ENCODE peak calls at places on chromosomes 4 and X, in five cellular contexts. L, T, B, Q and J are unnamed samples.

GRCh38 chrX:75278991-75279390 is 5.1 kb downstream of the UPRT start:
- DNase-seq in B (no peak), T (no peak), Q (no peak), L (no peak), J (no peak)

GRCh38 chrX:100587846-100588245 is 3.1 kb downstream of the TNMD start:
- DNase-seq in L (no peak), T (no peak), Q (no peak), B (no peak), J (no peak)

GRCh38 chr4:149999485-150000074 is 78.7 kb upstream of the DCLK2 start:
- DNase-seq in L (no peak), T (peak), Q (peak), B (peak), J (no peak)

GRCh38 chrX:137313627-137314026 is 252.3 kb upstream of the ZIC3 start:
- DNase-seq in Q (no peak), B (no peak), T (no peak), L (no peak), J (peak)

GRCh38 chrX:139967300-139967699 is 2.0 kb upstream of the CXorf66 start:
- DNase-seq in Q (no peak), T (no peak), B (peak), L (no peak), J (no peak)

GRCh38 chr4:79673898-79674297 is 265.9 kb upstream of the GK2 start:
- DNase-seq in L (no peak), Q (no peak), T (no peak), B (no peak), J (no peak)

GRCh38 chr4:72846280-72847111 is 223.0 kb downstream of the COX18 start:
- DNase-seq in Q (no peak), L (peak), T (no peak), B (peak), J (no peak)

GRCh38 chr4:72899214-72899613 is 170.3 kb downstream of the COX18 start:
- DNase-seq in T (no peak), L (no peak), Q (no peak), B (no peak), J (no peak)

GRCh38 chr4:186712690-186713089 is 11.0 kb downstream of the FAT1 start:
- DNase-seq in L (no peak), B (no peak), Q (no peak), T (no peak), J (no peak)

DNA sequence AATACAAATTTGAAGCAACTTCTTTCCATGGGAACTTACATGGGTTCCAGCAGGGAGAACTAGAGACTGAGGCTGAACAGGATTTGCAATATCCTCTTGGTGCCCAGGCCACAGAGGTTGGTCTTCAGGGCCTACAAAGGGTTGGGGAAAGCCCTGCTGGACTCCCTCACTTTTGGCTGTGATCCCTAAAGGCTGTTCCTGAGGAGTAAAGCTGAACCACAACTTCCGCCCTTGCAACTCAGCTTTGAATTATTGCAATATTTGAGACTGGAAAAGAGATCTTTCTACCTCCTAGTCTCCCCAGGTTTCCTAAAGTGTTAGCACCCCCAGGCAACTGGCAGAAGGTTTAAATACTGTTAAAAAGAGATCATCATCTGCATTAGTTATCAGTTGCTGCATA is 26.9 kb downstream of the DCHS2 start:
- DNase-seq in L (no peak), B (no peak), Q (no peak), T (no peak), J (no peak)
- TF ChIP-seq CTCF in L (no peak), B (no peak), Q (no peak), T (no peak), J (no peak)

GRCh38 chr4:7705602-7706001 is 234.1 kb downstream of the AFAP1 start:
- DNase-seq in Q (no peak), B (no peak), L (no peak), T (no peak), J (no peak)

GRCh38 chr4:7703669-7704068 is 236.0 kb downstream of the AFAP1 start:
- DNase-seq in B (peak), T (no peak), L (no peak), Q (no peak), J (no peak)

GRCh38 chr4:7704625-7705024 is 235.0 kb downstream of the AFAP1 start:
- DNase-seq in Q (no peak), L (no peak), T (no peak), B (no peak), J (no peak)

GRCh38 chr4:7704091-7704490 is 235.6 kb downstream of the AFAP1 start:
- DNase-seq in B (no peak), Q (no peak), T (no peak), L (no peak), J (no peak)

GRCh38 chr4:7705062-7705461 is 234.6 kb downstream of the AFAP1 start:
- DNase-seq in L (no peak), T (no peak), Q (no peak), B (no peak), J (no peak)
- TF ChIP-seq CTCF in L (no peak), T (no peak), Q (no peak), B (no peak), J (no peak)

GRCh38 chr4:22970665-22971064 is 277.9 kb downstream of the GBA3 start:
- DNase-seq in T (no peak), L (no peak), B (no peak), Q (no peak), J (no peak)
- TF ChIP-seq CTCF in T (no peak), L (no peak), B (no peak), Q (peak), J (no peak)

DNA sequence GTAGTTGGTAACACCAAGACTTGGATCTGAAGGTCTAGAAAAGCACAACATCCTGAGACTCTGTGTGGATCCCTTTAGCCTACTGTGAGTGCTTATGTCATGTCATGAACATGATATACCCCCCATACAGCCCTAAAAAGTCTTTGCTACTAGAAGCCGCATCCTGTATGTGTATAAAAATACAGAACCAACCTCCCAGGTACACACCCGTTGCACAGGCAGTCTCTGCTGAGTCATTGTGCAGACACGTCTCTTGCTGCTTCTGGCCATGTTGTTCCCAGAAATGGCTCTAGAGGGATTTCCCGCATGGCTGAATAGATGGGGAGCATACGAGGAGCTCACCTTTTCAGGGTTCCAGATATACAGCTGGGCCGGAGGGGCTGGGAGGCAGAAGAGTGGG is 93.3 kb downstream of the MAMLD1 start:
- DNase-seq in Q (no peak), L (no peak), B (peak), T (no peak), J (no peak)
- TF ChIP-seq CTCF in Q (no peak), L (no peak), B (no peak), T (no peak), J (no peak)

DNA sequence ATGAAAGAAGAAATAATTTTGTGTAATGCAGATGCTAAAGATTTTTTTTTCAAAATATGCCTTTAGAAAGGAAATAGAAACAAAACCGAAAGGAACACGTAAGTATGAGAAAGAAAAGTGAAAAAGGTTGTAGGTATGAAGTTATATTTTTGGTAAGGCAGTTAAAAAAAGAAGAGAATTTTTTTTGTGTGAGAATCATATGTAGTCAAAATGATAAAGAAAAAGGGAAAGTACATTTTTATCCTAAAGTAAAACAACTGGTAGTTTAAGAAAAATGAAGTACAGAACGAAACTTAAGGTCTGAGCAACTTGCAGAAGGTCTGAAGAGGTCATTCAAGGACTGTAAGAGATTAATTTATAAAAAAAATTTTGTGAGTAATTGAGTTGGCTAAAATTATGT is 164.0 kb upstream of the TRAM1L1 start:
- DNase-seq in Q (no peak), T (no peak), B (no peak), L (no peak), J (no peak)
- TF ChIP-seq CTCF in Q (no peak), T (no peak), B (no peak), L (no peak), J (no peak)

GRCh38 chr4:40916880-40917279 is 167.1 kb downstream of the NSUN7 start:
- DNase-seq in B (peak), L (no peak), T (no peak), Q (peak), J (peak)
- TF ChIP-seq CTCF in B (peak), L (peak), T (peak), Q (no peak), J (peak)

DNA sequence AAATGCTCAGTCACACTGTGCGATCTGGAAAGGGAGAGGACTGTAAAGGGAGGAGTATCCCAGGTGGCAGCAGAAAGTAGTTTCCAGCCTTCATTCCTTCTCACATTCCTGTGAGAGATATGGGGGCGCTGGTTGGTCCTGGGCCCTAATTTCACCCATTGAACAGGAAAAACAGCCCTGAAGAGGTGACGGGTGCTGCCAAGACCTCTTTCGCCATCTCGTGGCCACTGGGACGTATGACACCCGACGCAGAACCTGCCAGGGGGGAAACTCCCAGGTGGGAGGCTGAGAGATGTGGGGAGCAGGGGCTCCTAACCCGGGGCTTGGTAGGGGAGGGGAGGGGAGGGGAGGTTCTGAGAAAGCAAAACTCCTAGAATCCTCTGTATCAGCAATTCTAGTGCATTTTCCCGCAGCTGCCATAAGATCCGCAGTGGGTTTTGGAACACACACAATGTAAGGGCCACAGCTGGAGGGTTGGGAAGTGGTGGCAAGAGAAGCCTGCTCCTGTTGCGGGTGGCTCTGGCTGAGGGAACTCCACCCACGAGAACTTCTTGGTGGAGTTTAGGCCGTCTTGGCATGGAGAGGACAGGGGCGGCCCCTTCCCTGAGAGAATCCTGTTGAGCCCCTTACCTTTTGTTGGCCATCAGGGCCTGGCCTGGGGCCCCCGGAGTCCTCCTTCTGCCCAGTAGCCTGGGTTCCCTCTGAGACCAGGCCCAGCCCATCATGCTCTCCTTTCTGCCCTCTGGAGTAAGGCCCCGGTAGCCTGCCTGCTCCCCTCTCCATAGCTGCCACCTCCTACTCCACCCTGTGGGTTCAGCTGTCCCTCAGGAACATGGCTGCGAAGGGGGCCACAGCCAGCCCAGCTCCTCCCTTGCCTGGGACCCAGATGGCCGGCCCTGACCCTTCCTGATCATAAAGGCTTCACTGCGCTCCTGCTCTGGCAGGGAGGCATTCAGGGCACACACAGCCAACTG is 134.1 kb downstream of the OR13H1 start:
- DNase-seq in B (peak), T (no peak), Q (peak), L (no peak), J (peak)
- TF ChIP-seq CTCF in B (peak), T (peak), Q (peak), L (peak), J (no peak)